ENCODE peak calls at places on chromosomes 7 and 10, in six cellular contexts. P is SK-MEL-5, G is astrocyte of the spinal cord, Y is hepatocyte, Z is iPS-NIHi11, S is HT1080. O is an unnamed sample.

GRCh38 chr10:114265392-114266053 is 26.5 kb downstream of the VWA2 start:
- DNase-seq in G (no peak), Z (no peak), S (no peak), P (no peak), Y (no peak), O (no peak)

GRCh38 chr7:4164556-4164955 is 517.5 kb upstream of the FOXK1 start:
- DNase-seq in S (peak; percentile 26), Y (no peak), P (peak; percentile 33), G (no peak), Z (peak; percentile 60), O (no peak)

GRCh38 chr10:101845903-101846302 is 2.3 kb upstream of the KCNIP2 start:
- DNase-seq in Y (no peak), Z (no peak), P (no peak), G (no peak), S (no peak), O (no peak)

GRCh38 chr7:6502886-6503285 is 48.4 kb downstream of the GRID2IP start:
- DNase-seq in Y (no peak), Z (no peak), P (no peak), S (no peak), G (no peak), O (no peak)

GRCh38 chr10:17805440-17805839 is 3.7 kb upstream of the MRC1 start:
- DNase-seq in G (no peak), P (no peak), Z (no peak), Y (no peak), S (no peak), O (no peak)

GRCh38 chr7:51224811-51225581 is 91.6 kb downstream of the COBL start:
- DNase-seq in Z (peak; percentile 73), G (no peak), P (peak; percentile 66), Y (peak; percentile 63), S (peak; percentile 44), O (no peak)

GRCh38 chr7:54477083-54477482 is 65.1 kb upstream of the VSTM2A start:
- DNase-seq in S (peak; percentile 1), Y (no peak), Z (no peak), G (no peak), P (peak; percentile 25), O (no peak)

GRCh38 chr10:18252086-18252485 is 111.9 kb downstream of the CACNB2 start:
- DNase-seq in S (no peak), P (peak; percentile 63), Z (no peak), G (no peak), Y (no peak), O (no peak)

GRCh38 chr10:69449841-69450240 is 1.4 kb upstream of the TSPAN15 start:
- DNase-seq in P (peak; percentile 55), G (peak; percentile 23), Z (peak; percentile 70), Y (peak; percentile 78), S (peak; percentile 80), O (peak; percentile 52)

GRCh38 chr10:86654411-86655172 is at the start of gene OPN4:
- DNase-seq in S (peak; percentile 90), Y (no peak), Z (no peak), G (peak; percentile 28), P (no peak), O (no peak)